ENCODE peak calls at places on chromosome 19, in six cellular contexts. W is HepG2, K is GM12891, G is GM12878, Q is K562, Y is H1. S is an unnamed sample.

GRCh38 chr19:46225558-46226004 is 4.0 kb upstream of the IGFL1 start:
- DNase-seq in Y (no peak), Q (no peak), G (no peak), K (no peak), W (no peak), S (no peak)

GRCh38 chr19:5579286-5579685 is 11.5 kb upstream of the TINCR start:
- DNase-seq in Q (no peak), Y (no peak), K (no peak), W (no peak), G (no peak), S (no peak)

GRCh38 chr19:32404939-32405430 is 585 bp upstream of the DPY19L3 start:
- DNase-seq in Q (peak), G (no peak), K (no peak), Y (no peak), W (peak), S (no peak)

GRCh38 chr19:29467824-29468401 is 57.9 kb upstream of the VSTM2B start:
- DNase-seq in G (no peak), K (no peak), W (peak), Q (peak), Y (no peak), S (no peak)

GRCh38 chr19:32687681-32688080 is 3.9 kb upstream of the NUDT19 start:
- DNase-seq in K (no peak), G (no peak), Q (peak), Y (no peak), W (no peak), S (no peak)

GRCh38 chr19:49490287-49491029 is 3.0 kb downstream of the RPL13A start:
- DNase-seq in K (no peak), G (no peak), W (no peak), Q (no peak), Y (no peak), S (no peak)

GRCh38 chr19:21705393-21705792 is 62.0 kb downstream of the ZNF100 start:
- DNase-seq in Y (peak), Q (no peak), W (no peak), G (no peak), K (no peak), S (no peak)

GRCh38 chr19:41327499-41328156 is 17.7 kb downstream of the CCDC97 start:
- DNase-seq in K (peak), Q (peak), Y (no peak), G (no peak), W (no peak), S (peak)

GRCh38 chr19:47651691-47652090 is 42.8 kb downstream of the BICRA start:
- DNase-seq in G (no peak), Y (no peak), W (no peak), Q (no peak), K (no peak), S (no peak)

GRCh38 chr19:45670670-45671453 is 2.8 kb downstream of the GIPR start:
- DNase-seq in K (peak), Q (peak), Y (peak), W (peak), G (peak), S (peak)

GRCh38 chr19:56138069-56138468 is 3.0 kb upstream of the ZNF444 start:
- DNase-seq in W (peak), G (no peak), Q (no peak), Y (no peak), K (no peak), S (no peak)

GRCh38 chr19:38145627-38146026 is 78.4 kb downstream of the DPF1 start:
- DNase-seq in W (no peak), Y (no peak), K (no peak), G (no peak), Q (no peak), S (no peak)

GRCh38 chr19:11736696-11737095 is 2.0 kb downstream of the ZNF823 start:
- DNase-seq in Q (peak), K (peak), G (peak), Y (no peak), W (no peak), S (peak)

GRCh38 chr19:50607874-50608785 is 31.6 kb downstream of the SYT3 start:
- DNase-seq in G (peak), Q (peak), K (peak), W (peak), Y (peak), S (peak)

GRCh38 chr19:390386-391198 is 18.4 kb downstream of the C2CD4C start:
- DNase-seq in W (no peak), K (no peak), G (no peak), Y (no peak), Q (no peak), S (no peak)

GRCh38 chr19:43699506-43700367 is 16.1 kb upstream of the IRGC start:
- DNase-seq in K (no peak), Q (no peak), W (no peak), Y (peak), G (no peak), S (no peak)

GRCh38 chr19:38564981-38565685 is 52.6 kb downstream of the MAP4K1 start:
- DNase-seq in K (no peak), G (no peak), W (no peak), Q (no peak), Y (no peak), S (no peak)

GRCh38 chr19:12825259-12826131 is 8.9 kb downstream of the RTBDN start:
- DNase-seq in Q (peak), G (no peak), W (no peak), K (no peak), Y (no peak), S (no peak)

GRCh38 chr19:31204115-31204514 is 145.1 kb downstream of the TSHZ3 start:
- DNase-seq in Y (no peak), G (no peak), Q (no peak), W (no peak), K (no peak), S (no peak)

GRCh38 chr19:31211088-31211487 is 138.1 kb downstream of the TSHZ3 start:
- DNase-seq in G (no peak), Y (no peak), K (no peak), Q (no peak), W (no peak), S (no peak)

DNA sequence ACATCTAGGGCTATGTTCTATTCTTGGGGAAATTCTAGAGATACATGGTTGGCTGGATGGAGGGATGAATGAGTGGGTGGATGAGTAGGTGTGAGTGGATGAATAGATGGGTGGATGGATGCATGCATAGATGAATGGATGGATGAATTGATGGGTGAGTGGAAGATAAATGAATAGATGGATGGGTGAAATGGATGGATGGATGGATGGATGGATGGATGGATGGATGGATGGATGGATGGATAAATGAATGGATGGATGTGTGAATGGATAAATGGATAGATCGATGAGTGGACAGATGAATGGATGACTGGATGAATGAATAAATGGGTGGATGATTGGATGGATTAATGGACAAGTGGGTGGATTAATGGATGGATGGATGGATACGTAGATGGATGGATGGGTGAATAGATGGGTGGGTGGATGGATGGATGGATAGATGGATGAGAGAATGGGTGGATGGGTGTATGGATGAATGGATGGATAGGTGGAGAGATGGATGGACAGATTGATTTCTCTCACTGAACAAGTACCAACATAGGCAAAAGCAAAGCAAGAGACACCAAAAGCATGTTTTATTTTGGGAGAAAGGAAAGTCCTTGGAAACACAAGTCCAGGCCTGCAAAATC is 143.2 kb downstream of the TSHZ3 start:
- DNase-seq in K (no peak), W (no peak), G (no peak), Q (no peak), Y (no peak), S (no peak)
- TF ChIP-seq TAF1 in K (no peak), W (no peak), G (no peak), Q (no peak), Y (no peak), S (no peak)

DNA sequence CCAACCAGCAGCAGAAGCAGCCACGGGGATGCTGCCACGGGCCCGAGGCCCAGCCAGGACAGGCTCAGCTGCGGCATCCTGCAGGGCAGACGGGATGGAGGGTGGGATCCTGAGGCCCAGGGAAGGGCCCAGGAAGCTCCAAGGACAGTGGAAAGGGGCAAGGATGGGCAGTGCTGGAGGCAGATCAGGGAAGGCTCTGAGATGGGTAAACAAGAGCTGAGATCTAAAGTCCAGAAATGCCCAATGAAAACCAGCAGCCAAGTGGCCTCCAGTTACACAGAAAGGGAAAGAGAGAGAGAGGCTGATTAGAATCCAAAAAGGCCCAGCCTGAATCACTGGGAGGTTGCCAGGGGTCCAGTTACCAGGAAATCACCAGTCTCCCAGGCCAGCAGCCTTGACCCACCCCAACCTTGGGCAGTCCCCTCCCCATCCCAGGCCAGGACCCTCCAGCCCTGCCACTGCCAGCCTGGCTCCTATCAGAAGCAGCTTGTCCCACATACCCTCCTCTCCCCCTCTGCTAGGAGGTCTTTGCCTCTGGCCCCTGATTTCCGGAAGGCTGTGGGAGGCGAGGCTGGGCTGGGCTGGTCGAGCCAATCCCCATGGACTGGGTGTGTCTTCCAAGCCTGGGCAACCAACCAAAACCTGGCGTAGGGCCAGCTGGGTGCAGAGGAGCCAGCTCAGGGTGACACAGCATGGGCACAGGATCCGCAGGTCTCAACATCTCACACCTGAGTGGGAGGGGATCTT is at the start of gene CYP4F11:
- DNase-seq in Y (no peak), W (peak), Q (no peak), K (no peak), G (no peak), S (no peak)
- TF ChIP-seq POLR2A in Y (no peak), W (peak), Q (no peak), K (no peak), G (no peak), S (no peak)

DNA sequence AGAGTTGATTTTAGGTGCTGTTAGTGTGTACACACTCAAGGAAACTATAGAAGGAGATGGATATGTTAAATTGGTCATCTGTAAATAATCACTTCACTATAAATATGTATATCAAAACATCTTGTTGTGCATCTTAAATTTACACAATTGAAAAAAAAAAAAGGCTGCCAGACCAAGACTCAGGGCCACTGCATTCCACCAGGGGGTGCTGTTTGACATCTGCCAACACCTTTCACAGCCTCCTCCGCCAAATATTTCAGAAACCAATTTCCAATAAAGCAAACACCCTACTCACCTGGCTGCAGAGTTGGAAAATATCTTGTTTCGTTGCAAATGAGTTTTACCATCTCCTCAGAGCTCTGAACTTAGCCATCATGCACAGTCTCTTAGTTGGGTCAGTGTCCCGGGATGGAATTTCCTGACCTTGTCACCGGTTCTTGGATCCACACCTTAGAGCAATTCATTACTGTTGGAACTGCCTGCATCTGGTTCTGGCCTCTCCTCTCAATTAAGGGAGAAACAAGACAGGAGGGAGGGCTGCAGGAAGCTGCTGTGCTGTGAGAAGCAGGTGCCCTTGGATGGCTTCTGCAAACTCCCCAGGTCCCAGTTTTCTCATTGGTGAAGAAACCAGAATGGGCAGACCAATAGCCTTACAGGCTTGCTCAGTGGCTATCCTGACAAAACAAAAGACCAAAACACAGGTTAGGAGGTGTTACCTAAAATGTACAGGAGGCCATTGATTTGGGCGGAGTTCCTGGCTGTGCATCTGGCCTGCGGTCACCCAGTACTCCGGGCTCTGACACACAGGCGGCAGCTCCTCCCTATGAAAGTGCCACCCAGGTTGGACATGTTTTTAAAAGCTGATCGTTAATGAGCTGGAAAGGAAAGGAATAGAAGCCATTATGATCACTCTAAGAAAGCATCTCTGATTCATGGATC is 746.6 kb downstream of the UQCRFS1 start:
- DNase-seq in Y (no peak), K (peak), Q (peak), W (peak), G (no peak), S (no peak)
- TF ChIP-seq TAF1 in Y (no peak), K (no peak), Q (no peak), W (no peak), G (no peak), S (no peak)

DNA sequence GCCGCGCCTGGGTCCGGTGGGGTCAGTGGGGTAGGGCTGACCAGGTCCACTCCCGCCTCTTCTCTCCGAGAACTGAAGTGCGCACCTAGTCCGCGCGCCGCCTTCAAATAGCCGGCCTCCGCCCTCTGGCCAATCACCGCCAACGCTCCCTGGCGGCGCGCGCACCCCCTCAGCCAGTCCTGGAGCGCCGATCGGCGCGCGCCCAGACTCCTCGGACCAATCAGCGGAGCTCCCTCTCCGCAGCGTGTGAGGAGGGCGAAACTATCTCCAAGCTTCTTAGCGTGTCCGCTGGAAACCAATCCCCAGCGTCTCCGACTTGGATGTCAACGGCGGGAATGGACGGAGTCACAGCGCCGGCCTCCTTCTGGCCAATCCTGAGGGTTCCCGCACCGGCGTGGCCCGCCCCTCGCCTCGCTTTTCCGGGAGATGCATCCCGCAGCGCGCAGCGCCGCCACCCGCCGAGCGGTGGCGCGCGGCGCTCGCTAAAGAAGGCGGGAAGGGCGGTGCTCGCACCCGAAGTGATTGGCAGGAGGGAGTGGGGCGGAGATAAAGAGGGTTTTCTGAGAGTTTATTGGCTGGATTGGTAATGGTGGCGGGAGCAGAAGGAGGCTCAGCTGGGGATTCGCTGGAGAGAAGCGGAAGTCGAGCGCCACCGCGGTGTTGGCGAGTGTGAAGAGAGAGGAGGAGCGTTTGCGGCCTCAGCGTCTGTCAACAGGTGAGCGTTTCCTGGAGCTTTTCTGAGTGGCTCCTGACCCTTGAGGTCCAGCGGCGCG is at the start of gene ASF1B:
- DNase-seq in K (peak), W (peak), Q (peak), G (peak), Y (peak), S (peak)
- TF ChIP-seq POLR2A in K (peak), W (peak), Q (peak), G (peak), Y (peak), S (peak)

GRCh38 chr19:10100163-10100785 is 2.2 kb downstream of the ANGPTL6 start:
- DNase-seq in W (no peak), Q (no peak), Y (no peak), K (no peak), G (no peak), S (no peak)
- TF ChIP-seq TAF1 in W (no peak), Q (no peak), Y (no peak), K (no peak), G (no peak), S (no peak)

GRCh38 chr19:34269081-34269480 is 14.7 kb downstream of the GARRE1 start:
- DNase-seq in K (no peak), Y (no peak), W (no peak), Q (no peak), G (no peak), S (no peak)

GRCh38 chr19:34274284-34274826 is 20.0 kb downstream of the GARRE1 start:
- DNase-seq in W (no peak), G (no peak), Q (no peak), K (no peak), Y (no peak), S (no peak)

GRCh38 chr19:34273121-34273845 is 18.9 kb downstream of the GARRE1 start:
- DNase-seq in Q (no peak), K (no peak), G (no peak), W (no peak), Y (no peak), S (no peak)

GRCh38 chr19:34269489-34269888 is 15.1 kb downstream of the GARRE1 start:
- DNase-seq in Y (no peak), G (no peak), Q (no peak), W (no peak), K (no peak), S (no peak)

GRCh38 chr19:34269968-34270621 is 15.7 kb downstream of the GARRE1 start:
- DNase-seq in K (peak), Q (peak), G (peak), W (peak), Y (no peak), S (peak)
- TF ChIP-seq POLR2A in K (no peak), Q (no peak), G (peak), W (no peak), Y (no peak), S (peak)

GRCh38 chr19:51830263-51830662 is 35.3 kb downstream of the FPR3 start:
- DNase-seq in G (no peak), Q (peak), Y (no peak), W (no peak), K (no peak), S (no peak)
- TF ChIP-seq TAF1 in G (no peak), Q (no peak), Y (no peak), W (no peak), K (no peak), S (no peak)

GRCh38 chr19:16591803-16592556 is 19.8 kb upstream of the SLC35E1 start:
- DNase-seq in G (no peak), Y (no peak), K (no peak), W (no peak), Q (no peak), S (no peak)

GRCh38 chr19:16588824-16589577 is 16.8 kb upstream of the SLC35E1 start:
- DNase-seq in W (no peak), K (no peak), G (no peak), Q (no peak), Y (no peak), S (no peak)

GRCh38 chr19:16589917-16590316 is 17.7 kb upstream of the SLC35E1 start:
- DNase-seq in W (no peak), Q (no peak), Y (no peak), K (no peak), G (no peak), S (no peak)

GRCh38 chr19:16593181-16593580 is 21.0 kb upstream of the SLC35E1 start:
- DNase-seq in Q (no peak), Y (no peak), G (no peak), W (no peak), K (no peak), S (no peak)

DNA sequence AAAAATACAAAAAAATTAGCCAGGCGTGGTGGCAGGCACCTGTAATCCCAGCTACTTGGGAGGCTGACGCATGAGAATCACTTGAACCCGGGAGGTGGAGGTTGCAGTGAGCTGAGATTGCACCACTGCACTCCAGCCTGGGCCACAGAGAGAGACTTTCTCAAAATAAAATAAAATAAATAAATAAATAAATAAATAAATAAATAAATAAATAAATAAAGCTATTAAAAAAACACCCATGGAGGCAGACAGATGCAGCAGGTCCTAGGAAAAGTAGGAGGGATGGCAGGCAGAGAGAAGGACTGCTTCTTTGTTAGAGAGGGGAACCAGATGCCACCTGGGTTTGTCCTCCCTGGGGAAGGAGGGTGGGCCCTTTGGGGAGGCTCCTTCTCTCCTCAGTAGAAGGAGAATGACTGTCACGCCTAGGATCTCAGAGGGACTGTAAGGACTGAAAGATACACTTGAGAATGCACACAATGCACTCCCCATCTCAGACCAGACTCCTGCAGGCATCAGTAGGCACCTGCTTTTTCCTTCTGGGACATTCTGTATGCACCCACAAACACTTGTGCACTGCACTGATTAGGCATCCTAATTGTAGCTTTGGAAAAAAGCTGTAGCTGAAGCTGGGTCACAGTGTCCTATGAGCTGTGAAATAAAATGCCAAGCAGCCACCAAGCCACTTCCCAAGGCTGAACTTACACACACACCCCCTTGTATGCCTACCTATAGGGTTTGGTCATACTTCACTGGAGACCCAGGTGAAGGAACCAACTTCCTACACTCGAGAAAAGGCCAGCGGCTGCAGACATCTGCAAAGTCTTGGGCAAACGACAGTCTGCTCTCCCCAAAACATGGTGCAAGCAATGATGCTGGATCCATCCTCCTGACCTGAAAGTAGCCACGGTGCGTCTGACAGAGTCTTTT is 18.9 kb upstream of the SLC35E1 start:
- DNase-seq in G (no peak), W (no peak), Y (no peak), Q (no peak), K (no peak), S (no peak)
- TF ChIP-seq POLR2A in G (no peak), W (no peak), Y (no peak), Q (no peak), K (no peak), S (no peak)

S was measured in GM12892.